ENCODE peak calls at places on chromosomes 6 and 20, in four cellular contexts. X is HepG2, E is GM12878, A is H1. T is an unnamed sample. For H3K4me1, the result is how much of the 10 kb centered on the place peaks cover.

GRCh38 chr6:34701199-34701598 is 4.6 kb upstream of the ILRUN start:
- DNase-seq in X (no peak), E (no peak), A (no peak), T (no peak)

GRCh38 chr20:219290-220115 is 7.6 kb upstream of the DEFB129 start:
- DNase-seq in X (peak), E (no peak), A (no peak), T (peak)

GRCh38 chr6:39861663-39862062 is 69.5 kb downstream of the DAAM2 start:
- DNase-seq in X (no peak), E (no peak), A (no peak), T (no peak)

GRCh38 chr20:49063279-49063678 is 17.2 kb downstream of the CSE1L start:
- DNase-seq in X (no peak), E (no peak), A (no peak), T (no peak)

GRCh38 chr6:146770965-146771735 is 172.4 kb downstream of the ADGB start:
- DNase-seq in X (no peak), E (no peak), A (no peak), T (no peak)

GRCh38 chr6:90168693-90169131 is 127.9 kb downstream of the BACH2 start:
- DNase-seq in X (no peak), E (no peak), A (no peak), T (no peak)

GRCh38 chr20:49558826-49559225 is 9.1 kb downstream of the PTGIS start:
- DNase-seq in X (no peak), E (no peak), A (no peak), T (no peak)

GRCh38 chr6:6332873-6333272 is 12.4 kb upstream of the F13A1 start:
- DNase-seq in X (no peak), E (peak), A (no peak), T (no peak)

GRCh38 chr20:4476903-4477302 is 244.8 kb upstream of the PRND start:
- DNase-seq in X (no peak), E (no peak), A (no peak), T (no peak)

GRCh38 chr20:54920491-54920890 is 445.1 kb downstream of the DOK5 start:
- DNase-seq in X (no peak), E (no peak), A (no peak), T (no peak)

GRCh38 chr6:108121612-108122011 is 44.2 kb upstream of the NR2E1 start:
- DNase-seq in X (no peak), E (no peak), A (no peak), T (no peak)

GRCh38 chr6:52527436-52527835 is 49.4 kb downstream of the TRAM2 start:
- DNase-seq in X (no peak), E (no peak), A (no peak), T (no peak)

GRCh38 chr6:157530724-157531168 is 149.8 kb downstream of the ZDHHC14 start:
- DNase-seq in X (no peak), E (no peak), A (no peak), T (no peak)

GRCh38 chr6:163427498-163428254 is 13.2 kb downstream of the QKI start:
- DNase-seq in X (peak), E (no peak), A (no peak), T (no peak)

GRCh38 chr6:75207211-75207984 is 1.5 kb upstream of the COL12A1 start:
- DNase-seq in X (no peak), E (no peak), A (no peak), T (no peak)

GRCh38 chr20:58109918-58110635 is 118.4 kb downstream of the ANKRD60 start:
- DNase-seq in X (no peak), E (no peak), A (no peak), T (no peak)

GRCh38 chr6:18327621-18328548 is 59.3 kb upstream of the RNF144B start:
- DNase-seq in X (no peak), E (no peak), A (no peak), T (no peak)

GRCh38 chr20:2195614-2196013 is 94.0 kb downstream of the STK35 start:
- DNase-seq in X (no peak), E (no peak), A (no peak), T (no peak)

GRCh38 chr6:91653954-91654843 is 1067.3 kb upstream of the MAP3K7 start:
- DNase-seq in X (no peak), E (no peak), A (no peak), T (peak)

GRCh38 chr20:62636446-62636845 is 5.9 kb upstream of the SLCO4A1 start:
- DNase-seq in X (no peak), E (no peak), A (no peak), T (no peak)

GRCh38 chr6:41191569-41191968 is 9.4 kb downstream of the TREML2 start:
- DNase-seq in X (no peak), E (no peak), A (no peak), T (peak)

GRCh38 chr6:115131709-115132490 is 789.1 kb upstream of the HS3ST5 start:
- DNase-seq in X (no peak), E (no peak), A (no peak), T (no peak)

GRCh38 chr6:157139054-157139708 is 184.1 kb downstream of the TMEM242 start:
- DNase-seq in X (peak), E (no peak), A (no peak), T (no peak)

GRCh38 chr20:13249118-13249859 is 28.2 kb downstream of the ISM1 start:
- DNase-seq in X (no peak), E (no peak), A (no peak), T (no peak)

GRCh38 chr6:37838209-37838921 is 18.8 kb downstream of the ZFAND3 start:
- DNase-seq in X (no peak), E (no peak), A (no peak), T (no peak)

GRCh38 chr6:75266716-75267291 is 17.8 kb downstream of the TMEM30A start:
- DNase-seq in X (peak), E (no peak), A (no peak), T (no peak)

GRCh38 chr6:44559486-44560270 is 172.2 kb downstream of the CDC5L start:
- DNase-seq in X (no peak), E (no peak), A (no peak), T (no peak)

GRCh38 chr20:18506744-18507143 is 996 bp upstream of the SEC23B start:
- DNase-seq in X (no peak), E (no peak), A (no peak), T (no peak)

GRCh38 chr6:46687619-46688097 is at the start of gene TDRD6:
- DNase-seq in X (no peak), E (no peak), A (no peak), T (no peak)

GRCh38 chr6:125995972-125996580 is 9.7 kb downstream of the TRMT11 start:
- DNase-seq in X (peak), E (peak), A (no peak), T (peak)

GRCh38 chr20:32036716-32037355 is 15.2 kb upstream of the HCK start:
- DNase-seq in X (no peak), E (no peak), A (no peak), T (no peak)

GRCh38 chr6:144590540-144590939 is 305.4 kb downstream of the UTRN start:
- DNase-seq in X (no peak), E (no peak), A (no peak), T (no peak)

GRCh38 chr6:117206951-117207687 is 58.2 kb upstream of the VGLL2 start:
- DNase-seq in X (no peak), E (no peak), A (no peak), T (no peak)

GRCh38 chr20:59742351-59743095 is 138.2 kb downstream of the PHACTR3 start:
- DNase-seq in X (no peak), E (no peak), A (no peak), T (no peak)

GRCh38 chr6:167987811-167988495 is 9.5 kb upstream of the KIF25 start:
- DNase-seq in X (no peak), E (no peak), A (no peak), T (no peak)

GRCh38 chr6:68169922-68170321 is 465.2 kb upstream of the ADGRB3 start:
- DNase-seq in X (no peak), E (no peak), A (no peak), T (no peak)

GRCh38 chr20:41169791-41170351 is 32.5 kb downstream of the PLCG1 start:
- DNase-seq in X (no peak), E (no peak), A (no peak), T (no peak)

GRCh38 chr6:91569071-91569470 is 982.2 kb upstream of the MAP3K7 start:
- DNase-seq in X (no peak), E (no peak), A (no peak), T (no peak)

GRCh38 chr6:99334526-99335127 is 14.8 kb downstream of the FAXC start:
- DNase-seq in X (peak), E (peak), A (no peak), T (no peak)

GRCh38 chr6:148251286-148251685 is 91.4 kb upstream of the SASH1 start:
- DNase-seq in X (peak), E (no peak), A (no peak), T (no peak)

GRCh38 chr6:53618219-53618618 is 47.3 kb downstream of the KLHL31 start:
- DNase-seq in X (no peak), E (no peak), A (no peak), T (no peak)

GRCh38 chr6:53611342-53611741 is 54.2 kb downstream of the KLHL31 start:
- DNase-seq in X (no peak), E (no peak), A (no peak), T (no peak)

GRCh38 chr6:53614676-53615075 is 50.9 kb downstream of the KLHL31 start:
- DNase-seq in X (peak), E (no peak), A (no peak), T (no peak)

GRCh38 chr6:53615633-53616449 is 49.7 kb downstream of the KLHL31 start:
- DNase-seq in X (peak), E (no peak), A (no peak), T (no peak)

DNA sequence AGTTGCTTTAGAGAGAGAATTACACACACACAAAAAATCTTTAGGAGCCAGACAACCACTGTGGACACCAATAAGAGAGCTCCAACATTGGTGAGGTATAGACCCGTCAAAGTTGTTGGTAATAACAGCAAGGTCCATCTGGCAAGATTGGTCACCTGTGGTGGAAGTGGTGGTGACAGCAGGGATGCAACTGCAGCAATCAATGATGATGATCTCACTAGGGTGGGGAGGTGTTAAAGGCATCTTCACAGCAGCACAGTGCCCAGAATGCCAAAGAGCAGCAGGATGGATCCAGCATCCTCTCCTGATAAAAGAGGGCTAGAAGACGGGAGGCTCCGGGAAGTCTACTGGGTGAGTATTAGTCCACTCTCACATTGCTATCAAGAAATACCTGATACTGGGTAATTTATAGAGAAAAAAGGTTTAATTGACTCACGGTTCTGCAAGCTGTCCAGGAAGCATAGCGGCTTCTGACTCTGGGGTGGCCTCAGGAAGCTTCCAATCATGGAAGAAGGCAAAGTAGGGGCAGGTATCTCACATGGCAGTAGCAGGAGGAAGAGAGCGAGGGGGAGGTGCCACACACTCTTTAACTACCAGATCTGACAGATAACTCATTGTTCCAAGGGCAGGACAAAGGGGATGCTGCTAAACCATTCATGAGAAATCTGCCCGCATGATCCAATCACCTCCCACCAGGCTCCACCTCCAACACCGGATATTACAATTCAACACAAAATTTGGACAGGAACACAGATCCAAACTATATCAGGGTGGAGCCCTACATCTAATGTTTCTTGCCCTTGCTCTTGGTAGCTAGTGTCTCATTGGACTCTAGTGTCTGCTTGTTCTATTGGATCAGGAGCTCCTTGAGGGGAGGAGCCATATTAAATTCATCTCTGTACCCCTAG is 48.9 kb downstream of the KLHL31 start:
- DNase-seq in X (peak), E (no peak), A (no peak), T (no peak)
- H3K9ac ChIP-seq in X (peak), E (no peak), A (no peak), T (no peak)

GRCh38 chr20:15890358-15890982 is 682.8 kb downstream of the KIF16B start:
- DNase-seq in X (no peak), E (no peak), A (no peak), T (no peak)

GRCh38 chr20:15889073-15889923 is 684.0 kb downstream of the KIF16B start:
- DNase-seq in X (no peak), E (no peak), A (no peak), T (no peak)

GRCh38 chr20:15889924-15890256 is 683.4 kb downstream of the KIF16B start:
- DNase-seq in X (no peak), E (no peak), A (no peak), T (no peak)

GRCh38 chr20:15882553-15882952 is 690.7 kb downstream of the KIF16B start:
- DNase-seq in X (no peak), E (no peak), A (no peak), T (no peak)

GRCh38 chr20:15887387-15887786 is 685.9 kb downstream of the KIF16B start:
- DNase-seq in X (no peak), E (no peak), A (no peak), T (no peak)
- TF ChIP-seq SUZ12 in X (no peak), E (no peak), A (no peak), T (no peak)

DNA sequence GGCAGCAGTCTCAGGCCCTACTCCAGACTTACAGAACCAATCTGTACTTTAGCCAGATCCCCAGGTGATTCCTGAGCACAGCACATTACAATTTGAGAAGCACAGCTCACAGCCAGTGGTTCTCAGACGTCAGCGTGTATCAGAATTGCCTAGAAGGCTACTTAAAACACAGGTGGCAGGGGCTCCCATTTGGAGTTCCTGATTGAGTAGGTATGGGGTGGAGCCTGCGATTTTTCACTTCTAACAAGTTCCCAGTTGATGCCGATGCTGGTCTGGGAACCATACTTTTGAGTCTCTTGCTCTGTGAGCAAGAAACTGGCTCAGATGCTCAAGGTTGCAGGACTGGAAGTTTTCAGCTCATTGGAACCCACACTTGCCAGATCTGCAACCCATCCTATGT is 89.5 kb downstream of the ZFP64 start:
- DNase-seq in X (no peak), E (no peak), A (no peak), T (no peak)
- H3K4me1 ChIP-seq in X (under half), E (under half), A (under half), T (under half)

GRCh38 chr6:70957284-70957617 is 391 bp upstream of the B3GAT2 start:
- DNase-seq in X (no peak), E (no peak), A (no peak), T (no peak)
- H3K9ac ChIP-seq in X (no peak), E (no peak), A (no peak), T (peak)

DNA sequence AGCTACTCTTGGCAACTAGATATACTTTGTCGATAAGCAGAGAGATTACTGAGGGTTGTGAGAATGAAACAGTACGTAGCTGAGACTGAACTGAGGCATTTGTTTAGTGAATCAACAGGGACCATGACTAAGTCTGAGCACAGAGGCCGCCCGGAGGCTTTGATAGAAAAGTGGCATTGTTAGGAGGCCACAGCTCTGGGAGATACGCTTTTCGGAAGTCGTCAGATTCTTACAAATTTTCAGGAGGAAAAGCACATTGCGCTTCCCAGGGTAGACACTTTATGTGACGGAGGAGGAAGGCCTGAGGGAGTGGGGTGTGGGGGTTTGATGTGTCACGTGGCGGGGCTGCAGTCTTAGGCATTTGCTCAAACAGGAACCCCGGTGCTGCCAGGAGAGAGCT is 69.4 kb downstream of the PSMG4 start:
- DNase-seq in X (no peak), E (no peak), A (no peak), T (no peak)
- TF ChIP-seq SUZ12 in X (no peak), E (no peak), A (no peak), T (no peak)

GRCh38 chr20:63736893-63737689 is 627 bp downstream of the LIME1 start:
- DNase-seq in X (no peak), E (no peak), A (no peak), T (no peak)
- H3K4me1 ChIP-seq in X (half or more), E (under half), A (under half), T (under half)

GRCh38 chr6:105382477-105382876 is 20.4 kb downstream of the PREP start:
- DNase-seq in X (no peak), E (no peak), A (no peak), T (no peak)
- H3K9ac ChIP-seq in X (no peak), E (no peak), A (no peak), T (no peak)

DNA sequence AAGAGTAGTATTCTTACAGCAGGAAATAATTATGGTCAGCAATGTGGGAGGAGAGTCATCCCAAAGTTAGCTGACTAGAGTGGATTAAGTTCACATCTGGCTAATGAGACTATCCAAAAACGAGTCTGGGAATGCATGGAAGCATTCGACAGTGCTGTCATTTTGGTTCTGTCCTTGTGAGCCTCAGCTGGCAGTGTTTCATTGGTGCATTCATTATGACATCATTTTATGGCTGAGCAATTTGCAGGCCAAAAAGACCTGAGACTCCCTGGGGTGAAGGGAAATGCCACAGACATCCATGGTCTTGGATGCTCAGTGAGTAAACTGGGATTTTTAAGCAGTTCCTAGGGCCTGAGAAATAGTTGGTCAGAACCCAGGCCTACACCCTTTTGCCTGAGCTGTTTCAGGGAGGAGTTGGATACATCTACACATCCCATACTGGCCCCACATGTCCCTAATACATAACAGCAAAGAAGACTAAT is 196.4 kb upstream of the CCN2 start:
- DNase-seq in X (no peak), E (no peak), A (no peak), T (no peak)
- TF ChIP-seq SUZ12 in X (no peak), E (no peak), A (no peak), T (no peak)

T was measured in NT2/D1.